ENCODE peak calls at places on chromosomes 2 and 18, in six cellular contexts. V, X, E, C, Y and J are unnamed samples.

GRCh38 chr2:2234398-2234797 is 96.7 kb downstream of the MYT1L start:
- DNase-seq in C (no peak), X (no peak), V (no peak), E (no peak), Y (no peak), J (no peak)

GRCh38 chr18:46281185-46282176 is 177.3 kb downstream of the HAUS1 start:
- DNase-seq in V (peak), C (no peak), X (peak), E (peak), Y (peak), J (peak)

GRCh38 chr2:100936070-100936741 is 65.9 kb upstream of the RPL31 start:
- DNase-seq in E (no peak), V (no peak), Y (no peak), C (peak), X (no peak), J (no peak)

GRCh38 chr2:72561621-72562318 is 264.1 kb downstream of the EXOC6B start:
- DNase-seq in V (peak), Y (no peak), E (peak), X (peak), C (no peak), J (no peak)

GRCh38 chr2:176122633-176123482 is at the start of gene HOXD9:
- DNase-seq in Y (peak), E (peak), C (no peak), X (no peak), V (no peak), J (no peak)

GRCh38 chr2:54176577-54176976 is 61.2 kb downstream of the ACYP2 start:
- DNase-seq in C (peak), V (peak), X (peak), Y (no peak), E (peak), J (no peak)

GRCh38 chr2:219356834-219357233 is 24.3 kb upstream of the RESP18 start:
- DNase-seq in E (no peak), V (no peak), Y (no peak), C (no peak), X (no peak), J (no peak)

GRCh38 chr18:55821219-55821618 is 233.2 kb upstream of the TCF4 start:
- DNase-seq in Y (no peak), V (no peak), C (no peak), X (no peak), E (no peak), J (no peak)

GRCh38 chr2:111966241-111966640 is 67.8 kb downstream of the MERTK start:
- DNase-seq in Y (no peak), X (no peak), V (no peak), E (no peak), C (no peak), J (no peak)

GRCh38 chr2:235026137-235026536 is 74.3 kb downstream of the SH3BP4 start:
- DNase-seq in X (peak), C (no peak), V (no peak), Y (no peak), E (peak), J (no peak)

GRCh38 chr18:58867281-58867961 is 2.7 kb downstream of the ZNF532 start:
- DNase-seq in C (peak), X (no peak), E (no peak), Y (no peak), V (no peak), J (no peak)

GRCh38 chr2:33108483-33109443 is 162.0 kb downstream of the LTBP1 start:
- DNase-seq in V (peak), E (no peak), C (no peak), X (no peak), Y (no peak), J (no peak)

GRCh38 chr2:137741963-137742362 is 222.3 kb upstream of the HNMT start:
- DNase-seq in Y (no peak), C (no peak), V (no peak), X (no peak), E (no peak), J (no peak)

GRCh38 chr2:9228088-9228751 is 21.6 kb downstream of the ASAP2 start:
- DNase-seq in Y (no peak), C (no peak), E (peak), X (no peak), V (no peak), J (no peak)

GRCh38 chr2:210556355-210556980 is at the start of gene CPS1:
- DNase-seq in E (no peak), C (no peak), Y (no peak), V (no peak), X (no peak), J (no peak)

DNA sequence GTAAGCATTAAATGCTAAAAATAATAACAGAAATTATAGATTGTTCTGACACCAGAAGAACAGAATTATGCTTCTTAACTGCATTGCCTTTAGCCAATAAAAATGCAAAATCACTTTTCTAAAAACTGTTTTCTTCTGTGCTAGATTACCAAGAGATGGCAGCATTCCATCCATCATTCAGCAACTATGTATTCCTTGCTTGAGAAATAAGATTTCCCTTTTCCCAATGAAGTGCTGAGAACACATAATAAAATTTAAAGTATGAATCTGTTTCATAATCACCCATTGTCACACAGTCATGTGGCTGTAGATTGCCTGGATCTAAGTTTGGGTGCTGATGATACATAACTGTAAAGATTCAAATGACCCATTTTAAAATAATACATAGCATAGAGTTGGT is 504.2 kb downstream of the TDRD15 start:
- DNase-seq in X (no peak), V (no peak), E (no peak), C (no peak), Y (no peak), J (no peak)
- TF ChIP-seq CTCF in X (no peak), V (no peak), E (no peak), C (no peak), Y (no peak), J (no peak)

DNA sequence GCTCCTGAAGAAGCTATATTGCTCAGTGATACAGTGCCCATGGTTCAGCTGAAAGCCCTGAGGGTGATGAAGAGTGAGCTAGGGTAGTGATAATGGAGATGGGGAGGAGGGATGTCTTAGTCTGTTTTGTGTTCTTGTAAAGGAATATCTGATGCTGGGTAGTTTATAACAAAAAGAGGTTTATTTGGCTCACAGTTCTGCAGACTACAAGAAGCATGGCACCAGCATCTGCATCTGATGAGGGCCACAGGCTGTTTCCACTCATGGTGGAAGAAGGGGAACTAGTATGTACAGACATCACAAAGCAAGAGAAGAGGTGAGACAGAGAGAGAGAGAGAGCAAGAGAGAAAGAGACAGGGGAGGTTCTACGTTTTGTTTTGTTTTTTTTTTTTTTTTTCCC is 417.3 kb upstream of the TRIB2 start:
- DNase-seq in V (no peak), X (no peak), E (no peak), Y (no peak), C (no peak), J (no peak)
- TF ChIP-seq CTCF in V (no peak), X (no peak), E (no peak), Y (no peak), C (no peak), J (no peak)

GRCh38 chr2:52821631-52822030 is 946.0 kb upstream of the CHAC2 start:
- DNase-seq in V (peak), Y (no peak), C (no peak), X (no peak), E (no peak), J (no peak)
- TF ChIP-seq CTCF in V (peak), Y (no peak), C (no peak), X (no peak), E (peak), J (no peak)

GRCh38 chr2:174350018-174350417 is 15.3 kb downstream of the SP9 start:
- DNase-seq in C (no peak), X (no peak), Y (no peak), E (no peak), V (no peak), J (no peak)
- TF ChIP-seq CTCF in C (no peak), X (peak), Y (no peak), E (peak), V (peak), J (peak)

DNA sequence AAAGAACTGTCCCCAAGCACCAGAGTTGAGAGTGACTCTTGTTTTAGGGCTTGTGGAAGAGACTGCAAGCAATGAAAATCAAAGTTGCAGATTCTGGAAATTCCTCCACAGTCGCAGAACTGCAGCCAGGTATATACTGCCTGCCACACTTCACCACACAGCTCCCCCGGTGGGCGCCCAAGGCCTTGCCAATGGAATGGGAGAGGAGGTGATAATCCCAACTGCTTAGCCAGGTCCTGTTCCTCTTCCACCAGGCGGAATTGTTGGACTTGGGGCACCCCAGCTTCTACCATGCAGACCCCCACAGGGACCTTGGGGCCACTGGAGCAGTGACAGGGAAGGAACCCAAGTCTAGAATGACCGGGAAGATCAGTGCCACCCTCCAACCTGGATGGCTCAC is 4.8 kb upstream of the PDIA6 start:
- DNase-seq in Y (no peak), V (peak), C (no peak), X (no peak), E (peak), J (no peak)
- TF ChIP-seq CTCF in Y (no peak), V (no peak), C (no peak), X (peak), E (peak), J (peak)

GRCh38 chr18:78984941-78985784 is 5.5 kb downstream of the SALL3 start:
- DNase-seq in Y (no peak), X (no peak), C (no peak), E (no peak), V (peak), J (no peak)
- TF ChIP-seq CTCF in Y (no peak), X (no peak), C (no peak), E (no peak), V (peak), J (no peak)

GRCh38 chr18:79553154-79553553 is 126.4 kb upstream of the CTDP1 start:
- DNase-seq in E (no peak), V (no peak), X (no peak), C (no peak), Y (no peak), J (no peak)
- TF ChIP-seq CTCF in E (no peak), V (no peak), X (no peak), C (no peak), Y (no peak), J (no peak)

GRCh38 chr2:106735807-106736206 is 150.2 kb downstream of the ST6GAL2 start:
- DNase-seq in X (no peak), V (no peak), E (no peak), Y (no peak), C (no peak), J (no peak)
- TF ChIP-seq CTCF in X (no peak), V (no peak), E (no peak), Y (no peak), C (no peak), J (no peak)